ENCODE peak calls at places on chromosomes 6 and 20, in four cellular contexts. C, D, J and W are unnamed samples.
A peak's percentile ranks its signal among the peaks of the same experiment; 100 is the strongest.

GRCh38 chr20:13297105-13297899 is 76.2 kb downstream of the ISM1 start:
- DNase-seq in C (no peak), D (peak; percentile 36), J (no peak), W (no peak)

GRCh38 chr6:79546186-79546585 is 9.0 kb upstream of the LCA5 start:
- DNase-seq in C (no peak), D (no peak), J (no peak), W (no peak)

GRCh38 chr6:30600576-30600975 is 16.5 kb downstream of the PPP1R10 start:
- DNase-seq in C (peak; percentile 30), D (no peak), J (no peak), W (no peak)

GRCh38 chr20:63070771-63071540 is 64.2 kb upstream of the BHLHE23 start:
- DNase-seq in C (no peak), D (no peak), J (no peak), W (no peak)

GRCh38 chr6:158548418-158549161 is 11.3 kb upstream of the TMEM181 start:
- DNase-seq in C (no peak), D (no peak), J (no peak), W (no peak)

GRCh38 chr6:28224131-28225055 is 682 bp upstream of the ZSCAN9 start:
- DNase-seq in C (no peak), D (no peak), J (peak; percentile 38), W (no peak)

GRCh38 chr20:22663528-22664025 is 79.2 kb upstream of the FOXA2 start:
- DNase-seq in C (no peak), D (no peak), J (no peak), W (no peak)

GRCh38 chr6:38080889-38081288 is 261.4 kb downstream of the ZFAND3 start:
- DNase-seq in C (no peak), D (peak; percentile 5), J (no peak), W (no peak)

GRCh38 chr20:44728835-44729342 is 13.7 kb downstream of the CCN5 start:
- DNase-seq in C (no peak), D (no peak), J (peak; percentile 88), W (peak; percentile 87)

GRCh38 chr6:154613137-154613676 is 102.7 kb upstream of the CNKSR3 start:
- DNase-seq in C (peak; percentile 69), D (no peak), J (no peak), W (no peak)

GRCh38 chr20:51622004-51622874 is 79.7 kb upstream of the NFATC2 start:
- DNase-seq in C (no peak), D (no peak), J (no peak), W (no peak)

GRCh38 chr6:40308533-40309306 is 278.4 kb downstream of the LRFN2 start:
- DNase-seq in C (peak; percentile 77), D (peak; percentile 56), J (peak; percentile 82), W (peak; percentile 13)

GRCh38 chr6:110493253-110493800 is 16.9 kb upstream of the SLC22A16 start:
- DNase-seq in C (no peak), D (no peak), J (no peak), W (no peak)

DNA sequence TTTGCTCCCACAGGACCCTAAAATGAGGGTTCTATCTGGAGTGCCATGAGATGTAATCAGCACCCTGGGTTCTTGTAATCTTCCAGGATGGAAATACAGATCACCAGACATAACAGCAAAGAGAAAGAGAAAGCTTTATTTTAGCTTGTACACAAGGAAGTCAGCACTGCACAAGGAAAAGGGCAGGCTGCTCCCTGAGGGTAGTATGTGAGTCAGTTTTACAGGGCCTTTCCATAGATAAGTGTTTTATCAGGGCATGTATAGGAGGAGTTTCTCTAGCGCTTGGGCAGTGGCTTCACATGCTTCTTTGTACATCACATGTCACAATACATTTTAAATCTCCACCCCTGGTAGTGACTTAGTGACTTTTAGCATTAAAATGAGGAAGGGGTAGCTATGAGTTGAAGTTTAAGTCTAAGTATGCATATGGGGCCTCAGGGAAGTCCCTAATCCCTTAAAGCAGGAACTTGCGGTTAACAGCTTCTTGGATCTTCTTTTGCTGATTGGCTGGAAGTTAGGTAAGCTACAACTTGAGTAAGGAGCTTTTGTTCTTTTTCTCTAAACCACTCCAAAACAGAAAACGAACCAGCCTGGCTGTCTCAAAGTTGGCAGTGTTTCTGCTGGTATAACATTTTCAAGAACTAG is 60.0 kb downstream of the MRAP2 start:
- DNase-seq in C (peak; percentile 47), D (no peak), J (no peak), W (no peak)
- TF ChIP-seq REST in C (no peak), D (no peak), J (no peak), W (no peak)

GRCh38 chr6:118743744-118744143 is 92.4 kb upstream of the CEP85L start:
- DNase-seq in C (no peak), D (no peak), J (no peak), W (no peak)
- TF ChIP-seq ELF1 in C (no peak), D (no peak), J (no peak), W (no peak)

GRCh38 chr20:36237477-36237876 is 1.2 kb downstream of the AAR2 start:
- DNase-seq in C (no peak), D (no peak), J (no peak), W (no peak)
- H3K4me2 ChIP-seq in C (peak overlapping the region; percentile 84), D (peak overlapping the region; percentile 98), J (peak overlapping the region; percentile 93), W (peak overlapping the region; percentile 85)

GRCh38 chr6:166627875-166628849 is 1.1 kb upstream of the RPS6KA2 start:
- DNase-seq in C (peak; percentile 53), D (peak; percentile 25), J (peak; percentile 80), W (no peak)

GRCh38 chr6:166629628-166630027 is 2.6 kb upstream of the RPS6KA2 start:
- DNase-seq in C (peak; percentile 14), D (no peak), J (no peak), W (no peak)

GRCh38 chr6:166626177-166627038 is 643 bp downstream of the RPS6KA2 start:
- DNase-seq in C (no peak), D (no peak), J (peak; percentile 64), W (no peak)

GRCh38 chr6:166625356-166625755 is 1.7 kb downstream of the RPS6KA2 start:
- DNase-seq in C (no peak), D (no peak), J (peak; percentile 46), W (no peak)

DNA sequence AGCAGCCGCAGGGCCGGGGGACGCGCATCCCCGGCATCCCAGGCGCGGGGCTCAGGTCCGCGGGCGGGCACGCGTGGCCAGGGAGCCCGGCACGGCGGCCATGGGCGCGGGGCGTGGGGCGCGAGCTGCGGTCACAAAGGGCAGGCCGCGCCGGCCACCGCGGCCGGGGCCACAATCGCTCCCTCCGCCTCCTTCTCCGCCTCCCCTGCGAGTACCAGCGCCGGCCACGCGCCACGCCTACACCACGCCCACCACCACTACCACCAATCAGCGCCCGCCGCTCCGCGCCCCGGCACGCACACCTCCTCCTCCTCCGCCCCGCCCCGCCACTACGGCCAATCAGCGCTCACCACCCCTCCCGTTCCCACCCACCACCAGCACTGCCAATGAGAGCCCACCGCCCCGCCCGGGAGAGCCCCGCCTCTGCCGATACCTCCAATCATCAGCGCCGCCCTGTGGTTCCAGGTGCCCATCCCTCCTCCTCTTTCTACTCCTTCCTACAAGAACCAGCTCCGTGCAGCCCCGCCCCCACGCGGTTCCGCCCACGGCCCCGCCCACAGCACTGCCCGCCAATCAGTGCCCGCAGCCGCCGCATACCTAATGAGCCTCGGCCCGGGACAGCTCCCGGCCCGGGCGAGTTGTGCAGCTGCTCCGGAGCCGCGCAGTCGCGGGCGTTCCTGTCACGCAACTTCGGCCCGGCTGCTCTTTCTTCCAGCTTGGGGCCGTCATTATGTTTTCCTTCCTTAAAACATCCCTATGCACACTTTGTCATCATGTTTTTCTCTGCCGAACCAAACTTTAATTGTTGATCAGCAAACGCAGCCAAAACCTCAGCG is at the start of gene RPS6KA2:
- DNase-seq in C (peak; percentile 96), D (peak; percentile 89), J (peak; percentile 97), W (peak; percentile 97)
- TF ChIP-seq REST in C (no peak), D (no peak), J (peak; percentile 73), W (no peak)

GRCh38 chr6:87784690-87785089 is 82.7 kb upstream of the AKIRIN2 start:
- DNase-seq in C (no peak), D (peak; percentile 59), J (no peak), W (no peak)

GRCh38 chr6:87785229-87785862 is 83.3 kb upstream of the AKIRIN2 start:
- DNase-seq in C (no peak), D (peak; percentile 87), J (no peak), W (no peak)

GRCh38 chr6:87779542-87779941 is 77.5 kb upstream of the AKIRIN2 start:
- DNase-seq in C (peak; percentile 25), D (no peak), J (no peak), W (no peak)
- TF ChIP-seq ELF1 in C (no peak), D (no peak), J (no peak), W (no peak)

DNA sequence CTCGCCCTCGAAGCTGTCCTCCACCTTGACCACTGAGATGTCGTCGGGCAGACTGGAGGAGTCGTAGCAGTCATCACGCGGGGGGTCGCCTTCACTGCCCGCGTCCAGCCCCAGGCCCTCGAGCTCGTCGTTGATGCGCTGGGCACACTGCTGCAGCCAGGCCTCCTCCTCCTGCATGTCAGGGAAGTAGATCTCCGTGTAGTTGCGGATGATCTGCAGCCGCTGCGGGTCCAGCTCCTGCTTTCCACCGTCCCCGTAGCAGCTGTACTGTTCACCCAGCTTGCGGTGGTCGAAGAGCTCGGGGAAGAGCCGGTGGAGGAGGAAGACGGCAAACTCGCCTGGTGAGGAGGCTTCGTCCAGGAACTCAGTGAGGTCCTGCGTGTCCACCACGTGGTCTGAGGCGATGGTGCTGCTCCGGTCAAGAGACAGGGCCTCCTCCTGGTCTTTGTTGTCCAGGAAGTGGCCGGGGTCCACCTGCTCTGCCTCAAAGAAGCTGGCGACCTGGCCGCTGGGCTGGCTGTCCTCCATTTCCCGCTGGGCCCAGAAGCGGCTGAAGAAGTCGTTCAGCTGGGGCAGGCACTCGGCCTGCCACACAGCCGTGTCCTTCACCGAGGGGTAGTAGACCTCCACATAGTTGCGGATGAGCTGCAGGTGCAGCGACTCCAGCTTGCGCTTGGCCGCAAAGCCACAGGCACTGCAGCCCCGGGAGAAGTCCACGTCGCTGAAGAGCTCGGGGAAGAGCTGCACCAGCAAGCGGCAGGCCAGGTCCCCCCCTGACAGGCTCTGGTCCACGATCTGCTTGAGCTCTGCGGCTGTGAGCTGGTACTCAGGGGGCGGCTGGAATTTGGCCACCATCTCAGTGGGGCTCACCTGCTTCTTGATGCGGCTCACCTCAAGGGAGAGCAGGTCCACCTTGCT is 41.9 kb downstream of the MTRES1 start:
- DNase-seq in C (no peak), D (no peak), J (no peak), W (no peak)
- H3K4me2 ChIP-seq in C (no peak overlapping the region), D (no peak overlapping the region), J (no peak overlapping the region), W (no peak overlapping the region)

GRCh38 chr20:25039697-25040437 is 18.1 kb downstream of the ACSS1 start:
- DNase-seq in C (no peak), D (no peak), J (no peak), W (no peak)
- TF ChIP-seq REST in C (no peak), D (no peak), J (no peak), W (no peak)